ENCODE peak calls at places on chromosome 9, in eight cellular contexts. A is activated CD8-positive, alpha-beta memory T cell treated with anti-CD3 and anti-CD28 coated beads for 24 hours; G is frontal cortex; D is mesenteric fat pad; C is iPS-NIHi11; Q is ACHN; P is endothelial cell of umbilical vein; H is dermis microvascular lymphatic vessel endothelial cell. B is an unnamed sample.

GRCh38 chr9:130689937-130690700 is 3.5 kb upstream of the EXOSC2 start:
- DNase-seq in G (no peak), A (no peak), P (peak), H (peak), Q (peak), C (peak), D (no peak), B (no peak)

GRCh38 chr9:79277916-79278447 is 293.8 kb upstream of the TLE4 start:
- DNase-seq in D (no peak), C (no peak), H (no peak), G (no peak), Q (no peak), P (no peak), A (no peak), B (no peak)

GRCh38 chr9:87516222-87516930 is 18.7 kb downstream of the DAPK1 start:
- DNase-seq in H (peak), G (no peak), Q (peak), A (no peak), C (no peak), P (peak), D (no peak), B (peak)

GRCh38 chr9:115084157-115084556 is 33.8 kb downstream of the TNC start:
- DNase-seq in G (no peak), P (no peak), C (no peak), A (no peak), H (no peak), D (no peak), Q (no peak), B (no peak)

GRCh38 chr9:136564379-136564988 is 18.6 kb upstream of the NOTCH1 start:
- DNase-seq in C (no peak), G (no peak), P (no peak), D (no peak), Q (no peak), A (no peak), H (peak), B (peak)

GRCh38 chr9:107007981-107008380 is 145.0 kb downstream of the ZNF462 start:
- DNase-seq in A (no peak), C (no peak), Q (no peak), D (no peak), G (no peak), H (no peak), P (no peak), B (no peak)

GRCh38 chr9:121322037-121322736 is 47.9 kb downstream of the STOM start:
- DNase-seq in Q (peak), A (no peak), D (no peak), G (no peak), H (peak), P (peak), C (no peak), B (no peak)

GRCh38 chr9:5375790-5376477 is 36.3 kb upstream of the RLN1 start:
- DNase-seq in D (no peak), P (peak), A (no peak), H (peak), Q (no peak), G (no peak), C (no peak), B (no peak)

GRCh38 chr9:137785704-137786161 is 91.8 kb upstream of the CACNA1B start:
- DNase-seq in P (no peak), G (no peak), C (peak), H (no peak), Q (no peak), D (no peak), A (no peak), B (no peak)

GRCh38 chr9:130949188-130950038 is 10.4 kb upstream of the FIBCD1 start:
- DNase-seq in H (no peak), C (no peak), D (no peak), G (no peak), P (no peak), A (no peak), Q (no peak), B (no peak)

GRCh38 chr9:89360465-89360864 is 42.2 kb downstream of the SECISBP2 start:
- DNase-seq in H (no peak), P (no peak), Q (no peak), A (no peak), D (peak), C (no peak), G (no peak), B (no peak)

GRCh38 chr9:26043431-26043830 is 365.2 kb upstream of the TUSC1 start:
- DNase-seq in D (no peak), G (no peak), Q (no peak), C (no peak), H (no peak), P (no peak), A (no peak), B (no peak)

GRCh38 chr9:4796988-4797956 is 4.5 kb downstream of the RCL1 start:
- DNase-seq in G (no peak), H (peak), Q (peak), P (peak), C (peak), A (no peak), D (no peak), B (no peak)

GRCh38 chr9:94919376-94920098 is 193.0 kb downstream of the AOPEP start:
- DNase-seq in C (no peak), A (no peak), G (no peak), H (no peak), Q (no peak), P (no peak), D (peak), B (no peak)

B was measured in CD14-positive monocyte.